ENCODE peak calls at places on chromosomes 6 and 20, in five cellular contexts. C is astrocyte of the spinal cord; O is non-pigmented ciliary epithelial cell; X is stimulated activated CD8-positive, alpha-beta memory T cell treated with anti-CD3 and anti-CD28 coated beads, Interleukin-12 subunit alpha, Interleukin-12 subunit beta, amount 100 ng/mL, for 1 hour; E is activated T-helper 1 cell treated with anti-CD3 and anti-CD28 coated beads, Interleukin-2, amount 50 U/mL, for 16 hours. S is an unnamed sample.

GRCh38 chr20:20755227-20755626 is 42.8 kb upstream of the RALGAPA2 start:
- DNase-seq in C (no peak), E (no peak), X (no peak), O (no peak), S (no peak)

GRCh38 chr6:158104696-158105095 is 63.4 kb downstream of the SERAC1 start:
- DNase-seq in C (no peak), O (no peak), E (no peak), X (no peak), S (no peak)

GRCh38 chr20:31689141-31689540 is 33.5 kb downstream of the BCL2L1 start:
- DNase-seq in C (no peak), X (no peak), O (no peak), E (no peak), S (no peak)

GRCh38 chr6:131756039-131756438 is 45.2 kb upstream of the CTAGE9 start:
- DNase-seq in X (no peak), O (no peak), C (no peak), E (no peak), S (no peak)

GRCh38 chr20:13681248-13682125 is 42.8 kb upstream of the TASP1 start:
- DNase-seq in C (no peak), X (no peak), O (no peak), E (no peak), S (no peak)

GRCh38 chr20:13333036-13333435 is 112.0 kb downstream of the ISM1 start:
- DNase-seq in X (no peak), O (no peak), C (no peak), E (no peak), S (no peak)

GRCh38 chr6:142821860-142822259 is 123.1 kb downstream of the HIVEP2 start:
- DNase-seq in X (no peak), C (no peak), O (no peak), E (no peak), S (no peak)

GRCh38 chr6:169101981-169102380 is 151.7 kb downstream of the THBS2 start:
- DNase-seq in E (no peak), X (no peak), C (no peak), O (no peak), S (no peak)

GRCh38 chr6:105179244-105180065 is at the start of gene POPDC3:
- DNase-seq in E (no peak), C (peak; percentile 38), X (no peak), O (no peak), S (no peak)